ENCODE peak calls at places on chromosome 10, in six cellular contexts. One of them, this sample, is unnamed.

GRCh38 chr10:88041243-88042161 is 178.1 kb downstream of the PTEN start:
- DNase-seq in hepatocyte: peak; percentile 6
- DNase-seq in upper lobe of right lung: no peak
- DNase-seq in uterus: no peak
- DNase-seq in bronchial epithelial cell: peak; percentile 47
- DNase-seq in colonic mucosa: no peak
- DNase-seq in this sample: no peak

GRCh38 chr10:125016611-125017202 is 74.8 kb downstream of the ZRANB1 start:
- DNase-seq in bronchial epithelial cell: no peak
- DNase-seq in uterus: peak; percentile 72
- DNase-seq in hepatocyte: no peak
- DNase-seq in colonic mucosa: no peak
- DNase-seq in upper lobe of right lung: no peak
- DNase-seq in this sample: no peak

GRCh38 chr10:18438356-18439126 is 212.8 kb downstream of the NSUN6 start:
- DNase-seq in bronchial epithelial cell: no peak
- DNase-seq in upper lobe of right lung: no peak
- DNase-seq in hepatocyte: no peak
- DNase-seq in colonic mucosa: no peak
- DNase-seq in uterus: no peak
- DNase-seq in this sample: no peak

GRCh38 chr10:1754506-1755177 is 17.3 kb upstream of the ADARB2 start:
- DNase-seq in colonic mucosa: no peak
- DNase-seq in bronchial epithelial cell: no peak
- DNase-seq in uterus: no peak
- DNase-seq in hepatocyte: no peak
- DNase-seq in upper lobe of right lung: no peak
- DNase-seq in this sample: no peak

GRCh38 chr10:110873951-110874350 is 2.2 kb downstream of the PDCD4 start:
- DNase-seq in upper lobe of right lung: no peak
- DNase-seq in hepatocyte: no peak
- DNase-seq in uterus: no peak
- DNase-seq in colonic mucosa: no peak
- DNase-seq in bronchial epithelial cell: no peak
- DNase-seq in this sample: no peak

GRCh38 chr10:2933041-2933440 is 134.3 kb upstream of the PFKP start:
- DNase-seq in upper lobe of right lung: no peak
- DNase-seq in bronchial epithelial cell: no peak
- DNase-seq in colonic mucosa: no peak
- DNase-seq in uterus: no peak
- DNase-seq in hepatocyte: no peak
- DNase-seq in this sample: peak; percentile 44

GRCh38 chr10:52450743-52451142 is 136.7 kb downstream of the DKK1 start:
- DNase-seq in uterus: no peak
- DNase-seq in colonic mucosa: no peak
- DNase-seq in bronchial epithelial cell: no peak
- DNase-seq in upper lobe of right lung: no peak
- DNase-seq in hepatocyte: no peak
- DNase-seq in this sample: no peak

GRCh38 chr10:67612577-67613537 is 83.1 kb downstream of the CTNNA3 start:
- DNase-seq in bronchial epithelial cell: no peak
- DNase-seq in hepatocyte: no peak
- DNase-seq in colonic mucosa: no peak
- DNase-seq in uterus: no peak
- DNase-seq in upper lobe of right lung: no peak
- DNase-seq in this sample: no peak

GRCh38 chr10:92290076-92290836 is 622 bp downstream of the CPEB3 start:
- DNase-seq in colonic mucosa: peak; percentile 77
- DNase-seq in uterus: no peak
- DNase-seq in hepatocyte: peak; percentile 58
- DNase-seq in bronchial epithelial cell: peak; percentile 55
- DNase-seq in upper lobe of right lung: peak; percentile 63
- DNase-seq in this sample: no peak

GRCh38 chr10:26857991-26858706 is 2.6 kb downstream of the ABI1 start:
- DNase-seq in upper lobe of right lung: no peak
- DNase-seq in colonic mucosa: no peak
- DNase-seq in bronchial epithelial cell: peak; percentile 54
- DNase-seq in hepatocyte: peak; percentile 10
- DNase-seq in uterus: no peak
- DNase-seq in this sample: no peak

GRCh38 chr10:80589726-80590373 is 52.1 kb downstream of the SH2D4B start:
- DNase-seq in upper lobe of right lung: no peak
- DNase-seq in bronchial epithelial cell: no peak
- DNase-seq in colonic mucosa: no peak
- DNase-seq in hepatocyte: no peak
- DNase-seq in uterus: no peak
- DNase-seq in this sample: no peak

GRCh38 chr10:132292972-132293415 is 14.8 kb downstream of the STK32C start:
- DNase-seq in uterus: no peak
- DNase-seq in bronchial epithelial cell: no peak
- DNase-seq in hepatocyte: no peak
- DNase-seq in colonic mucosa: no peak
- DNase-seq in upper lobe of right lung: peak; percentile 59
- DNase-seq in this sample: no peak

GRCh38 chr10:34088208-34088794 is 726.8 kb downstream of the PARD3 start:
- DNase-seq in colonic mucosa: no peak
- DNase-seq in bronchial epithelial cell: no peak
- DNase-seq in uterus: no peak
- DNase-seq in hepatocyte: no peak
- DNase-seq in upper lobe of right lung: no peak
- DNase-seq in this sample: peak; percentile 34

GRCh38 chr10:117830832-117831231 is 215.9 kb downstream of the RAB11FIP2 start:
- DNase-seq in uterus: no peak
- DNase-seq in upper lobe of right lung: no peak
- DNase-seq in hepatocyte: no peak
- DNase-seq in colonic mucosa: peak; percentile 34
- DNase-seq in bronchial epithelial cell: no peak
- DNase-seq in this sample: no peak

GRCh38 chr10:70315815-70316214 is 32.0 kb upstream of the NPFFR1 start:
- DNase-seq in upper lobe of right lung: no peak
- DNase-seq in uterus: no peak
- DNase-seq in bronchial epithelial cell: no peak
- DNase-seq in hepatocyte: no peak
- DNase-seq in colonic mucosa: no peak
- DNase-seq in this sample: no peak

GRCh38 chr10:124524991-124525653 is 63.5 kb downstream of the LHPP start:
- DNase-seq in hepatocyte: peak; percentile 54
- DNase-seq in colonic mucosa: no peak
- DNase-seq in uterus: peak; percentile 75
- DNase-seq in bronchial epithelial cell: peak; percentile 76
- DNase-seq in upper lobe of right lung: peak; percentile 76
- DNase-seq in this sample: peak; percentile 64

GRCh38 chr10:82737556-82737955 is 862.6 kb downstream of the NRG3 start:
- DNase-seq in hepatocyte: no peak
- DNase-seq in colonic mucosa: no peak
- DNase-seq in uterus: no peak
- DNase-seq in upper lobe of right lung: no peak
- DNase-seq in bronchial epithelial cell: no peak
- DNase-seq in this sample: no peak

GRCh38 chr10:30701471-30702173 is 72.1 kb upstream of the LYZL2 start:
- DNase-seq in upper lobe of right lung: no peak
- DNase-seq in hepatocyte: no peak
- DNase-seq in uterus: peak; percentile 24
- DNase-seq in colonic mucosa: peak; percentile 29
- DNase-seq in bronchial epithelial cell: no peak
- DNase-seq in this sample: no peak

GRCh38 chr10:119205926-119206602 is 1.3 kb upstream of the GRK5 start:
- DNase-seq in bronchial epithelial cell: no peak
- DNase-seq in colonic mucosa: peak; percentile 74
- DNase-seq in hepatocyte: peak; percentile 41
- DNase-seq in upper lobe of right lung: peak; percentile 81
- DNase-seq in uterus: no peak
- DNase-seq in this sample: peak; percentile 85

GRCh38 chr10:88150338-88150737 is 286.9 kb downstream of the PTEN start:
- DNase-seq in bronchial epithelial cell: peak; percentile 90
- DNase-seq in colonic mucosa: no peak
- DNase-seq in uterus: no peak
- DNase-seq in hepatocyte: no peak
- DNase-seq in upper lobe of right lung: no peak
- DNase-seq in this sample: no peak

DNA sequence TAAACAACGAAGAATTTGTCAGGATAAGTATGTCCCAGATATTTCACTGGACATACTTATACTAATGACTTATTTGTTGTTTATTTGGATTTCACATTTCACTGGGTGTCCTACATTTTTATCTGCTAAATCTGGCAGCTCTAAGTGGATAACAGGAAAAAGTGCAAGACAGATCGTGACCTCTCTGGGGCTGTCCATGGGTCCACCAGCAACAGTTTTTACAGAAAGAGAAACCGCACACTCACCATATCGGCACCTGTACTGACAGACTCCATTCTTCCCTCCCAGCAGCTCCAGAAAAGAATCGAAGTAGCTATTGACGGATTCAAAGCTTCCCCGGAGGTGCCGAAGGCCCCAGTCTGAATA is 393 bp downstream of the PLA2G12B start:
- DNase-seq in hepatocyte: no peak
- DNase-seq in bronchial epithelial cell: no peak
- DNase-seq in uterus: no peak
- DNase-seq in colonic mucosa: no peak
- DNase-seq in upper lobe of right lung: no peak
- DNase-seq in this sample: no peak
- H3K4me3 ChIP-seq in hepatocyte: peak overlapping the region; percentile 1
- H3K4me3 ChIP-seq in bronchial epithelial cell: no peak overlapping the region
- H3K4me3 ChIP-seq in uterus: no peak overlapping the region
- H3K4me3 ChIP-seq in colonic mucosa: peak overlapping the region; percentile 17
- H3K4me3 ChIP-seq in upper lobe of right lung: no peak overlapping the region
- H3K4me3 ChIP-seq in this sample: no peak overlapping the region

GRCh38 chr10:103086799-103087198 is 106.3 kb downstream of the NT5C2 start:
- DNase-seq in bronchial epithelial cell: no peak
- DNase-seq in uterus: no peak
- DNase-seq in colonic mucosa: no peak
- DNase-seq in hepatocyte: no peak
- DNase-seq in upper lobe of right lung: no peak
- DNase-seq in this sample: no peak
- H3K4me3 ChIP-seq in bronchial epithelial cell: no peak overlapping the region
- H3K4me3 ChIP-seq in uterus: no peak overlapping the region
- H3K4me3 ChIP-seq in colonic mucosa: no peak overlapping the region
- H3K4me3 ChIP-seq in hepatocyte: no peak overlapping the region
- H3K4me3 ChIP-seq in upper lobe of right lung: no peak overlapping the region
- H3K4me3 ChIP-seq in this sample: no peak overlapping the region

GRCh38 chr10:79179404-79180309 is 110.9 kb downstream of the ZMIZ1 start:
- DNase-seq in uterus: no peak
- DNase-seq in hepatocyte: peak; percentile 61
- DNase-seq in upper lobe of right lung: no peak
- DNase-seq in bronchial epithelial cell: no peak
- DNase-seq in colonic mucosa: no peak
- DNase-seq in this sample: no peak

GRCh38 chr10:79178614-79179403 is 110.0 kb downstream of the ZMIZ1 start:
- DNase-seq in hepatocyte: peak; percentile 71
- DNase-seq in colonic mucosa: no peak
- DNase-seq in uterus: peak; percentile 90
- DNase-seq in upper lobe of right lung: no peak
- DNase-seq in bronchial epithelial cell: no peak
- DNase-seq in this sample: no peak

GRCh38 chr10:79176052-79176501 is 107.3 kb downstream of the ZMIZ1 start:
- DNase-seq in uterus: no peak
- DNase-seq in colonic mucosa: no peak
- DNase-seq in bronchial epithelial cell: no peak
- DNase-seq in hepatocyte: no peak
- DNase-seq in upper lobe of right lung: no peak
- DNase-seq in this sample: no peak

GRCh38 chr10:79176949-79177602 is 108.3 kb downstream of the ZMIZ1 start:
- DNase-seq in colonic mucosa: no peak
- DNase-seq in uterus: no peak
- DNase-seq in hepatocyte: no peak
- DNase-seq in bronchial epithelial cell: no peak
- DNase-seq in upper lobe of right lung: no peak
- DNase-seq in this sample: no peak

DNA sequence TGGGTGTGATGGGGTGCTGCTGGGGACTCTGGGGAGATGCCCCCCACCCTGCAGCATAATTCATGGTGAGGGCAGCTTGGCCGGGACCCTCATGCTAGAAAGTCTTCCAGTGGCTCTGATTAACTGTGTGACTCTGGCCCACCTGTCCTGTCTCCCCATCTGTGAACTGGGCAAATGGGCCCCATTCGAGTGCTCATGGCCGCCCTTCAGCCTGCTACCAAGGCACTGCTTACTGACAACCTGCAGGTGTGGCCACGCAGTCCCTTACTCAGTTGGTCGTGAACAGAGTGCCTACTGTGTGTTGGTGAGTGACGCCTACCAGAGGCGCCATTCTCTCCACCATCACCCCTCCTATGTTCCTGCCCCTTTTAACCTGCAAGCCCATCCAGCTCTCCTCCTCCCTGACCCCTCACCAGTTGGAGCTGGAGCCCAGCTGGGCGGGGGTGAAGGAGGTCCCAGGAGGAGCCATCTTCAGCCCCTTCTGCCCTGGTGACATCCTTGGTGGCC is 109.4 kb downstream of the ZMIZ1 start:
- DNase-seq in upper lobe of right lung: no peak
- DNase-seq in colonic mucosa: no peak
- DNase-seq in uterus: no peak
- DNase-seq in hepatocyte: no peak
- DNase-seq in bronchial epithelial cell: no peak
- DNase-seq in this sample: no peak
- H3K4me3 ChIP-seq in upper lobe of right lung: no peak overlapping the region
- H3K4me3 ChIP-seq in colonic mucosa: no peak overlapping the region
- H3K4me3 ChIP-seq in uterus: no peak overlapping the region
- H3K4me3 ChIP-seq in hepatocyte: no peak overlapping the region
- H3K4me3 ChIP-seq in bronchial epithelial cell: no peak overlapping the region
- H3K4me3 ChIP-seq in this sample: no peak overlapping the region

GRCh38 chr10:97850446-97850845 is 803 bp downstream of the GOLGA7B start:
- DNase-seq in uterus: no peak
- DNase-seq in hepatocyte: peak; percentile 43
- DNase-seq in bronchial epithelial cell: no peak
- DNase-seq in upper lobe of right lung: no peak
- DNase-seq in colonic mucosa: no peak
- DNase-seq in this sample: no peak
- H3K4me3 ChIP-seq in uterus: no peak overlapping the region
- H3K4me3 ChIP-seq in hepatocyte: no peak overlapping the region
- H3K4me3 ChIP-seq in bronchial epithelial cell: no peak overlapping the region
- H3K4me3 ChIP-seq in upper lobe of right lung: peak overlapping the region; percentile 25
- H3K4me3 ChIP-seq in colonic mucosa: peak overlapping the region; percentile 50
- H3K4me3 ChIP-seq in this sample: no peak overlapping the region

GRCh38 chr10:6260843-6261242 is 58.1 kb downstream of the PFKFB3 start:
- DNase-seq in hepatocyte: no peak
- DNase-seq in upper lobe of right lung: no peak
- DNase-seq in bronchial epithelial cell: no peak
- DNase-seq in colonic mucosa: no peak
- DNase-seq in uterus: no peak
- DNase-seq in this sample: no peak
- H3K4me3 ChIP-seq in hepatocyte: no peak overlapping the region
- H3K4me3 ChIP-seq in upper lobe of right lung: no peak overlapping the region
- H3K4me3 ChIP-seq in bronchial epithelial cell: no peak overlapping the region
- H3K4me3 ChIP-seq in colonic mucosa: no peak overlapping the region
- H3K4me3 ChIP-seq in uterus: no peak overlapping the region
- H3K4me3 ChIP-seq in this sample: no peak overlapping the region

This sample was measured in right atrium auricular region.